ENCODE peak calls at places on chromosomes 5 and 9, in five cellular contexts. L, Y, K, A and P are unnamed samples.

GRCh38 chr5:137822158-137822764 is 45.4 kb upstream of the MYOT start:
- DNase-seq in L (no peak), Y (no peak), K (peak; percentile 59), A (peak; percentile 45), P (peak; percentile 31)

GRCh38 chr5:137203011-137203632 is 296.0 kb downstream of the SPOCK1 start:
- DNase-seq in L (no peak), Y (no peak), K (no peak), A (no peak), P (no peak)

GRCh38 chr5:119583684-119584083 is 45.7 kb upstream of the FAM170A start:
- DNase-seq in L (no peak), Y (no peak), K (no peak), A (no peak), P (no peak)

GRCh38 chr5:92991681-92992472 is 589.1 kb downstream of the NR2F1-AS1 start:
- DNase-seq in L (no peak), Y (no peak), K (no peak), A (no peak), P (no peak)

GRCh38 chr9:12640021-12640587 is 53.1 kb upstream of the TYRP1 start:
- DNase-seq in L (no peak), Y (no peak), K (peak; percentile 63), A (no peak), P (no peak)

GRCh38 chr5:68395844-68396523 is 180.4 kb downstream of the PIK3R1 start:
- DNase-seq in L (no peak), Y (no peak), K (no peak), A (peak; percentile 51), P (no peak)

GRCh38 chr5:17463653-17464052 is 34.4 kb upstream of the TAF11L2 start:
- DNase-seq in L (no peak), Y (no peak), K (peak; percentile 13), A (no peak), P (no peak)

GRCh38 chr9:90511711-90512110 is 130.9 kb downstream of the DIRAS2 start:
- DNase-seq in L (no peak), Y (no peak), K (no peak), A (no peak), P (no peak)

GRCh38 chr9:35526087-35526801 is 36.3 kb downstream of the RUSC2 start:
- DNase-seq in L (no peak), Y (no peak), K (no peak), A (no peak), P (no peak)

GRCh38 chr9:121383715-121384114 is 13.7 kb upstream of the STOM start:
- DNase-seq in L (no peak), Y (no peak), K (no peak), A (no peak), P (no peak)

GRCh38 chr5:123673107-123673506 is 161.1 kb downstream of the CSNK1G3 start:
- DNase-seq in L (no peak), Y (no peak), K (peak; percentile 26), A (no peak), P (no peak)

GRCh38 chr9:89757776-89758528 is 153.1 kb downstream of the GADD45G start:
- DNase-seq in L (no peak), Y (no peak), K (no peak), A (no peak), P (no peak)

GRCh38 chr9:130050472-130050871 is 3.2 kb upstream of the GPR107 start:
- DNase-seq in L (no peak), Y (no peak), K (no peak), A (no peak), P (no peak)
- H3K4me1 ChIP-seq in L (peaks cover 45% of the 10 kb centered on the region), Y (peaks cover 37% of the 10 kb centered on the region), K (peaks cover 18% of the 10 kb centered on the region), A (peaks cover 32% of the 10 kb centered on the region), P (no peaks in the 10 kb centered on the region)

GRCh38 chr9:65435464-65435863 is 150.5 kb upstream of the FOXD4L5 start:
- DNase-seq in L (no peak), Y (no peak), K (no peak), A (no peak), P (no peak)
- H3K9me3 ChIP-seq in L (no peaks in the 10 kb centered on the region), Y (no peaks in the 10 kb centered on the region), K (no peaks in the 10 kb centered on the region), A (peaks cover 5% of the 10 kb centered on the region), P (no peaks in the 10 kb centered on the region)

GRCh38 chr9:110578575-110578895 is 1.0 kb downstream of the SVEP1 start:
- DNase-seq in L (no peak), Y (no peak), K (no peak), A (no peak), P (no peak)
- H3K4me3 ChIP-seq in L (peak overlapping the region; percentile 69), Y (peak overlapping the region; percentile 35), K (peak overlapping the region; percentile 69), A (peak overlapping the region; percentile 45), P (peak overlapping the region; percentile 42)

DNA sequence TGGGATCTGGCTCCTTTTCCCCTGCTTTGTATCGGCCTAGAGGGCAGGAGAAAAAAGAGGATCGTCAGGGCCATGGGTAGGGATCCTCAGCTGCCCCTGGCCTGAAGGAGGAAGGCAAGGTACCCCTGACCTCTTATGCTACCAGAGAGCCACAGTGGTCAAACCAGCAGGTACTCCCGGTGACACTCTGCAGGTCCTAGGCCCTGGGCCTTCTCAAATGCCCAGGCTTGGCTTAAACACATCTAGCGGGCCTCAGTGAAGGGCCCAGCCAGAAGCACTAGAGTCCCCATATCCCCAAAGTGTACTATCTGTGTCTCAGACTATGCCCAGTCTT is 3.5 kb downstream of the IRF1 start:
- DNase-seq in L (no peak), Y (no peak), K (no peak), A (peak; percentile 6), P (peak; percentile 12)
- H3K4me1 ChIP-seq in L (peaks cover 77% of the 10 kb centered on the region), Y (peaks cover 59% of the 10 kb centered on the region), K (peaks cover 5% of the 10 kb centered on the region), A (peaks cover 43% of the 10 kb centered on the region), P (peaks cover 8% of the 10 kb centered on the region)

DNA sequence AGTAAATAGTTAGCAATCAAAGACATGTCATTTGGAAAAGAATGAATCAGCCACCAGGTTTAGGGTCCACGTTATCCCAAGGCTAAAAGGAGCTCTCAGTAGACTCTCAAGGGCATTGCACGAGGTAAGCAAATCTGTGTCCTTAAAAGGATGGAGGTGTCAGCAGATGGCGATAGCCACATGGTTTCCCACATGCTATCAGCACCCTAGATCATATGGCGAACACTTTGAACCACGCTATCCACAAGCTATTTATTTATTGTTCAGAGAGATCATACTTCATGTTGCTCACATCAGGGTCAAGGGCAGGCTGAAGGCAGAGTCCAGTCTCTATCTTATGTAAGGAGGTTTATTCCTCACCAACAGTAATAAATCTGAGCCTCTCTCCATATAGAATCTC is 43.7 kb downstream of the CDH6 start:
- DNase-seq in L (no peak), Y (no peak), K (no peak), A (no peak), P (no peak)
- H3K9me3 ChIP-seq in L (no peaks in the 10 kb centered on the region), Y (no peaks in the 10 kb centered on the region), K (no peaks in the 10 kb centered on the region), A (no peaks in the 10 kb centered on the region), P (no peaks in the 10 kb centered on the region)

GRCh38 chr5:129110742-129111141 is 16.2 kb downstream of the ISOC1 start:
- DNase-seq in L (no peak), Y (no peak), K (no peak), A (no peak), P (no peak)
- H3K4me3 ChIP-seq in L (no peak overlapping the region), Y (no peak overlapping the region), K (no peak overlapping the region), A (no peak overlapping the region), P (no peak overlapping the region)